ENCODE peak calls at places on chromosomes 3 and 15, in seven cellular contexts. U is sigmoid colon, C is adrenal gland, S is A549, N is lower leg skin, T is right lobe of liver, D is breast epithelium. L is an unnamed sample.

GRCh38 chr15:51692154-51692553 is 10.9 kb downstream of the SCG3 start:
- DNase-seq in D (no peak), S (no peak), N (no peak), T (no peak), U (no peak), C (no peak), L (no peak)

GRCh38 chr3:9503283-9503682 is 50.3 kb downstream of the LHFPL4 start:
- DNase-seq in C (peak; percentile 59), T (peak; percentile 50), U (peak; percentile 75), D (no peak), S (peak; percentile 83), N (peak; percentile 91), L (peak; percentile 76)

GRCh38 chr3:144343777-144344176 is 372.2 kb downstream of the DIPK2A start:
- DNase-seq in T (no peak), U (no peak), D (no peak), C (no peak), N (no peak), S (no peak), L (no peak)

GRCh38 chr3:97810779-97811390 is 10.9 kb upstream of the CRYBG3 start:
- DNase-seq in C (no peak), N (no peak), T (no peak), S (no peak), D (no peak), U (no peak), L (no peak)

GRCh38 chr3:136042608-136043221 is 77.2 kb downstream of the PPP2R3A start:
- DNase-seq in C (no peak), T (no peak), D (no peak), U (no peak), S (peak; percentile 19), N (no peak), L (no peak)

GRCh38 chr3:119529883-119530282 is 29.5 kb downstream of the CD80 start:
- DNase-seq in U (no peak), D (no peak), N (no peak), C (no peak), T (no peak), S (no peak), L (no peak)

GRCh38 chr3:66253790-66254620 is 33.2 kb downstream of the SLC25A26 start:
- DNase-seq in S (no peak), U (no peak), C (no peak), D (no peak), T (no peak), N (no peak), L (no peak)

GRCh38 chr3:4582634-4583033 is 89.5 kb downstream of the ITPR1 start:
- DNase-seq in T (no peak), S (no peak), D (no peak), U (no peak), N (no peak), C (no peak), L (no peak)

GRCh38 chr3:110521019-110521418 is 550.6 kb upstream of the NECTIN3 start:
- DNase-seq in T (no peak), N (no peak), U (no peak), D (no peak), S (peak; percentile 1), C (no peak), L (no peak)

GRCh38 chr15:81023483-81024264 is 23.0 kb downstream of the TLNRD1 start:
- DNase-seq in S (no peak), N (peak; percentile 94), C (peak; percentile 79), U (peak; percentile 89), T (peak; percentile 77), D (no peak), L (peak; percentile 67)

GRCh38 chr15:31606261-31606669 is 279.6 kb downstream of the KLF13 start:
- DNase-seq in U (no peak), D (no peak), N (no peak), C (no peak), T (no peak), S (peak; percentile 13), L (no peak)

GRCh38 chr3:197846491-197846890 is 55.4 kb downstream of the LRCH3 start:
- DNase-seq in C (no peak), D (no peak), N (no peak), S (no peak), U (no peak), T (no peak), L (no peak)

GRCh38 chr15:68482246-68482645 is 50.3 kb upstream of the ITGA11 start:
- DNase-seq in C (no peak), N (peak; percentile 58), T (no peak), S (no peak), D (no peak), U (no peak), L (no peak)

GRCh38 chr15:66567897-66568296 is 2.1 kb upstream of the LCTL start:
- DNase-seq in S (no peak), D (peak; percentile 2), T (no peak), N (peak; percentile 59), C (no peak), U (no peak), L (peak; percentile 34)

GRCh38 chr15:32817570-32817969 is 99.8 kb downstream of the GREM1 start:
- DNase-seq in U (no peak), S (no peak), T (no peak), N (no peak), D (no peak), C (no peak), L (no peak)

GRCh38 chr3:171967932-171968678 is 71.3 kb upstream of the FNDC3B start:
- DNase-seq in D (no peak), T (no peak), N (no peak), C (no peak), U (no peak), S (no peak), L (no peak)

GRCh38 chr3:179682681-179683080 is 29.8 kb downstream of the USP13 start:
- DNase-seq in N (no peak), D (no peak), U (no peak), T (no peak), S (no peak), C (no peak), L (no peak)

GRCh38 chr15:39936681-39937080 is 2.8 kb downstream of the EIF2AK4 start:
- DNase-seq in S (no peak), N (no peak), U (no peak), C (no peak), T (no peak), D (no peak), L (no peak)

GRCh38 chr3:45666729-45667440 is 22.3 kb upstream of the SACM1L start:
- DNase-seq in S (no peak), T (no peak), D (no peak), N (no peak), C (no peak), U (no peak), L (no peak)

GRCh38 chr3:13248640-13249039 is 171.5 kb downstream of the NUP210 start:
- DNase-seq in S (no peak), N (no peak), U (no peak), C (no peak), D (no peak), T (no peak), L (no peak)

GRCh38 chr3:12611117-12611516 is 52.8 kb downstream of the RAF1 start:
- DNase-seq in T (no peak), C (no peak), N (no peak), S (no peak), D (no peak), U (no peak), L (no peak)

GRCh38 chr3:81279481-81280273 is 481.8 kb downstream of the GBE1 start:
- DNase-seq in D (no peak), S (no peak), U (no peak), N (no peak), T (no peak), C (no peak), L (no peak)

GRCh38 chr15:70853855-70854668 is at the start of gene LARP6:
- DNase-seq in C (peak; percentile 51), N (peak; percentile 91), D (peak; percentile 56), S (peak; percentile 59), U (peak; percentile 73), T (peak; percentile 57), L (no peak)

GRCh38 chr3:128075516-128076464 is 23.6 kb downstream of the SEC61A1 start:
- DNase-seq in C (peak; percentile 93), U (peak; percentile 90), D (peak; percentile 75), N (peak; percentile 97), S (peak; percentile 40), T (peak; percentile 91), L (peak; percentile 95)
- H3K4me3 ChIP-seq in C (peak overlapping the region; percentile 67), U (peak overlapping the region; percentile 22), D (peak overlapping the region; percentile 70), N (peak overlapping the region; percentile 22), S (peak overlapping the region; percentile 21), T (peak overlapping the region; percentile 39), L (peak overlapping the region; percentile 26)

GRCh38 chr15:77070500-77071337 is at the start of gene TSPAN3:
- DNase-seq in N (peak; percentile 98), T (peak; percentile 95), S (peak; percentile 96), U (peak; percentile 95), C (peak; percentile 94), D (peak; percentile 86), L (peak; percentile 97)
- TF ChIP-seq POLR2A in N (no peak), T (peak; percentile 76), S (peak; percentile 95), U (peak; percentile 12), C (peak; percentile 91), D (no peak), L (peak; percentile 89)

GRCh38 chr3:137385922-137386321 is 378.2 kb upstream of the SOX14 start:
- DNase-seq in N (no peak), S (no peak), C (no peak), U (no peak), T (no peak), D (no peak), L (no peak)
- H3K4me3 ChIP-seq in N (no peak overlapping the region), S (no peak overlapping the region), C (no peak overlapping the region), U (no peak overlapping the region), T (no peak overlapping the region), D (no peak overlapping the region), L (no peak overlapping the region)

GRCh38 chr15:55284461-55284860 is 5.2 kb downstream of the RAB27A start:
- DNase-seq in U (no peak), C (no peak), D (no peak), N (no peak), T (no peak), S (no peak), L (no peak)

GRCh38 chr15:55290361-55291057 is 896 bp upstream of the RAB27A start:
- DNase-seq in C (peak; percentile 85), S (peak; percentile 86), D (peak; percentile 84), N (peak; percentile 97), U (peak; percentile 92), T (peak; percentile 88), L (peak; percentile 78)

GRCh38 chr15:55289011-55289572 is 521 bp downstream of the RAB27A start:
- DNase-seq in D (no peak), U (peak; percentile 72), S (peak; percentile 35), N (peak; percentile 90), T (peak; percentile 57), C (peak; percentile 43), L (peak; percentile 61)

GRCh38 chr15:55288006-55288717 is 1.5 kb downstream of the RAB27A start:
- DNase-seq in D (no peak), T (no peak), N (no peak), C (no peak), U (no peak), S (no peak), L (no peak)

DNA sequence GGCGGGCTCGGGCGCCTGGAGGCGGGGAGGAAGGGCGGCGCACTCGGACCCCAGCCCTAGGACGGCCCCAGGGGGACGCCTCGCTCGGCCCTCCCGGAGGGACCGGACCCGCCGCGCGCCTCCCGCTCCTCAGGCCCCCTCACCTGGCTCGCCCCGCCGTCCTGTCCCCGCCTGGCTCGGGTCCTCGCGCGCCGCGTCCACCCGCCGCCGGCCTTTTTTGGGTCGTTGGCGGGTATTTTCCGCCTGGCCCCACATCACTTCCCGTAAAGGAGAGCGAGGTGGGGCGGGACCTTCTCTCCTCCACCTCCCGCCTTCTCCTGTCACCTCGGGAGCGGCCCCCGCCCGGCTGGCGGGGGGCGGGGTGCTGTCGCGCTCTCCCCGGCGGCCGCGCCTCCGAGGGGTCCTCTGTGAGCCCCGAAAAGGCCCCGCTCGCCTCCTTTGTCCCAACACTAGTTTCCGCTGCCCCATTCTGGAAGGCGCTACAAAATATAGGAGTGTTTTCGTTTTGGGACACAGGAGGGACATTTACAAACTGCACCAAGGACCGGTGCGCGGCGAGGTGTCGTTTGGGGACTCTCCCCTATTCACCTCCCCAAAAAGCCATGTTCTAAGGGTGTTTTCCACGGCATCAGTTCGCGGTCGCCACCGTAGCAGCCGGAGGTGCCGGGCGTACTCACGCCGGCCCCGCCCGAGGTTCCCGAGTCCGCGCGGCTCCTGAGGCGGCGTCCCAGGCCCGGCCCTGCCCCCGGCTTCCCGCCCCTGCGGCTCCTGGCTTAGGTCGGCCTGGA is at the start of gene RAB27A:
- DNase-seq in N (peak; percentile 92), C (peak; percentile 77), T (peak; percentile 88), S (peak; percentile 77), D (peak; percentile 72), U (peak; percentile 85), L (peak; percentile 88)
- TF ChIP-seq POLR2A in N (no peak), C (peak; percentile 68), T (peak; percentile 71), S (peak; percentile 19), D (no peak), U (no peak), L (no peak)